ENCODE peak calls at places on chromosomes 11 and 22, in ten cellular contexts. R, L, J, K, G, B, A, D, F and Q are unnamed samples. For H3K4me1, the result is how much of the 10 kb centered on the place peaks cover.

GRCh38 chr22:44658371-44658953 is 43.5 kb upstream of the PRR5 start:
- DNase-seq in R (no peak), L (peak), J (peak), K (peak), G (peak), B (peak), A (peak), D (no peak), F (peak), Q (no peak)

GRCh38 chr11:129767827-129768226 is 47.8 kb upstream of the TMEM45B start:
- DNase-seq in R (no peak), L (no peak), J (no peak), K (no peak), G (no peak), B (no peak), A (no peak), D (no peak), F (no peak), Q (no peak)

GRCh38 chr11:35337136-35337918 is 82.0 kb downstream of the SLC1A2 start:
- DNase-seq in R (peak), L (peak), J (no peak), K (no peak), G (no peak), B (peak), A (no peak), D (peak), F (peak), Q (peak)

GRCh38 chr11:83195176-83195531 is 1.6 kb downstream of the ANKRD42 start:
- DNase-seq in R (no peak), L (peak), J (no peak), K (no peak), G (no peak), B (peak), A (no peak), D (no peak), F (no peak), Q (no peak)

GRCh38 chr11:28922351-28922981 is 814.3 kb downstream of the METTL15 start:
- DNase-seq in R (peak), L (no peak), J (no peak), K (no peak), G (no peak), B (peak), A (no peak), D (no peak), F (no peak), Q (no peak)

GRCh38 chr11:104198576-104198975 is 34.6 kb upstream of the PDGFD start:
- DNase-seq in R (no peak), L (no peak), J (no peak), K (no peak), G (no peak), B (no peak), A (no peak), D (no peak), F (peak), Q (no peak)

GRCh38 chr11:128854801-128855200 is 12.3 kb downstream of the KCNJ1 start:
- DNase-seq in R (no peak), L (no peak), J (no peak), K (no peak), G (no peak), B (no peak), A (no peak), D (no peak), F (no peak), Q (no peak)

GRCh38 chr11:2166091-2166851 is 5.3 kb upstream of the INS start:
- DNase-seq in R (peak), L (peak), J (no peak), K (no peak), G (no peak), B (no peak), A (peak), D (no peak), F (peak), Q (no peak)

GRCh38 chr11:65793144-65793581 is 6.3 kb downstream of the OVOL1 start:
- DNase-seq in R (no peak), L (peak), J (no peak), K (peak), G (peak), B (no peak), A (peak), D (no peak), F (no peak), Q (peak)

GRCh38 chr22:47221840-47222615 is 459.6 kb downstream of the TBC1D22A start:
- DNase-seq in R (no peak), L (no peak), J (no peak), K (no peak), G (no peak), B (no peak), A (no peak), D (no peak), F (no peak), Q (no peak)

GRCh38 chr11:90803781-90804180 is 580.9 kb upstream of the CHORDC1 start:
- DNase-seq in R (no peak), L (no peak), J (no peak), K (no peak), G (no peak), B (no peak), A (no peak), D (no peak), F (no peak), Q (no peak)

GRCh38 chr11:119714189-119714588 is 14.8 kb downstream of the NECTIN1 start:
- DNase-seq in R (no peak), L (no peak), J (no peak), K (no peak), G (peak), B (no peak), A (no peak), D (no peak), F (no peak), Q (no peak)

GRCh38 chr11:36030707-36031365 is 87.0 kb downstream of the LDLRAD3 start:
- DNase-seq in R (no peak), L (no peak), J (no peak), K (no peak), G (no peak), B (peak), A (no peak), D (no peak), F (peak), Q (no peak)

GRCh38 chr11:27913650-27914049 is 194.3 kb downstream of the KIF18A start:
- DNase-seq in R (no peak), L (no peak), J (no peak), K (no peak), G (no peak), B (peak), A (no peak), D (no peak), F (peak), Q (no peak)

GRCh38 chr11:79088967-79089366 is 351.9 kb downstream of the TENM4 start:
- DNase-seq in R (no peak), L (no peak), J (no peak), K (no peak), G (no peak), B (no peak), A (no peak), D (no peak), F (no peak), Q (no peak)

GRCh38 chr11:15662285-15662684 is 547.6 kb downstream of the INSC start:
- DNase-seq in R (no peak), L (no peak), J (no peak), K (no peak), G (no peak), B (no peak), A (no peak), D (no peak), F (no peak), Q (no peak)

GRCh38 chr11:36010010-36010740 is 66.3 kb downstream of the LDLRAD3 start:
- DNase-seq in R (no peak), L (no peak), J (no peak), K (no peak), G (no peak), B (peak), A (no peak), D (no peak), F (peak), Q (no peak)

GRCh38 chr11:43580735-43581369 is 99.7 kb upstream of the HSD17B12 start:
- DNase-seq in R (peak), L (no peak), J (no peak), K (no peak), G (no peak), B (peak), A (no peak), D (no peak), F (peak), Q (no peak)

GRCh38 chr11:128407962-128408361 is 179.4 kb downstream of the ETS1 start:
- DNase-seq in R (no peak), L (no peak), J (no peak), K (no peak), G (no peak), B (peak), A (no peak), D (no peak), F (peak), Q (no peak)

GRCh38 chr11:25860677-25861445 is 471.1 kb upstream of the ANO3 start:
- DNase-seq in R (no peak), L (peak), J (no peak), K (no peak), G (no peak), B (peak), A (no peak), D (no peak), F (peak), Q (no peak)

GRCh38 chr11:118790357-118791014 is 478 bp downstream of the DDX6 start:
- DNase-seq in R (peak), L (peak), J (peak), K (peak), G (peak), B (peak), A (peak), D (no peak), F (peak), Q (peak)

GRCh38 chr11:2902784-2903671 is 17.5 kb upstream of the CDKN1C start:
- DNase-seq in R (peak), L (peak), J (no peak), K (peak), G (peak), B (no peak), A (no peak), D (no peak), F (no peak), Q (no peak)

GRCh38 chr11:126383301-126384052 is 28.0 kb downstream of the ST3GAL4 start:
- DNase-seq in R (no peak), L (no peak), J (no peak), K (no peak), G (no peak), B (no peak), A (no peak), D (no peak), F (no peak), Q (no peak)

GRCh38 chr22:35552186-35552842 is 11.7 kb downstream of the RASD2 start:
- DNase-seq in R (peak), L (peak), J (no peak), K (no peak), G (no peak), B (no peak), A (no peak), D (peak), F (no peak), Q (no peak)

GRCh38 chr11:70244698-70245097 is 25.8 kb upstream of the PPFIA1 start:
- DNase-seq in R (no peak), L (no peak), J (peak), K (no peak), G (no peak), B (peak), A (no peak), D (no peak), F (peak), Q (no peak)

GRCh38 chr22:49568751-49569285 is 258.9 kb downstream of the BRD1 start:
- DNase-seq in R (no peak), L (no peak), J (no peak), K (peak), G (no peak), B (no peak), A (no peak), D (no peak), F (no peak), Q (no peak)

GRCh38 chr22:35154937-35155387 is 89.0 kb downstream of the ISX start:
- DNase-seq in R (peak), L (peak), J (peak), K (peak), G (no peak), B (peak), A (peak), D (peak), F (peak), Q (no peak)

GRCh38 chr11:118001494-118001971 is 15.3 kb downstream of the IL10RA start:
- DNase-seq in R (no peak), L (no peak), J (no peak), K (no peak), G (no peak), B (no peak), A (no peak), D (no peak), F (no peak), Q (no peak)

GRCh38 chr11:762421-763072 is 14.7 kb downstream of the GATD1 start:
- DNase-seq in R (peak), L (no peak), J (no peak), K (no peak), G (peak), B (peak), A (peak), D (peak), F (peak), Q (peak)

GRCh38 chr11:20156876-20157613 is 3.2 kb downstream of the DBX1 start:
- DNase-seq in R (peak), L (no peak), J (no peak), K (no peak), G (peak), B (no peak), A (no peak), D (no peak), F (no peak), Q (no peak)

GRCh38 chr22:39471421-39472141 is 14.8 kb downstream of the MGAT3 start:
- DNase-seq in R (no peak), L (peak), J (no peak), K (no peak), G (no peak), B (peak), A (no peak), D (no peak), F (no peak), Q (no peak)

DNA sequence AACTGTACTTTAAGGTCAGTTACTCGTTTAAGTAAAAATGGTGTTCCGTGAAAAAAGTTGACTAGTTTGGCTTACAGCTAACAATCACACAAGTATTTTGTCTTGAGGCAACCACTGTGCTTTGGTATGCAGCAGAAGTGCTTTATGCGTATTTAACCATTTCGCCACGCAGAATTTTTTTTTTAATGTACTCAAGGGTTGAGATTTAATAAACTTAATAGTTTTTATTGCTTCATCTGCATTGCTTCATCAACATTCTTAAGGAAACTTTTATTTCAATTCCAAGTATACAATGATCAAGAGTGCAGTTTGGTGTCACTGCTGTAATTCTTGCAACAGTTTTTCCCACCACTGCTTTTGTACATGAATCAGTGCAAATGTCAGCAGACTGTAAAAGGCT is 66.4 kb downstream of the ZNRF3 start:
- DNase-seq in R (no peak), L (no peak), J (no peak), K (no peak), G (no peak), B (peak), A (no peak), D (no peak), F (peak), Q (no peak)
- H3K4me3 ChIP-seq in R (no peak), L (no peak), J (no peak), K (no peak), G (no peak), B (no peak), A (no peak), D (no peak), F (no peak), Q (no peak)

GRCh38 chr11:77473801-77474508 is at the start of gene PAK1:
- DNase-seq in R (peak), L (peak), J (peak), K (peak), G (peak), B (peak), A (peak), D (peak), F (peak), Q (peak)
- TF ChIP-seq CTCF in R (peak), L (peak), J (peak), K (no peak), G (no peak), B (peak), A (peak), D (no peak), F (peak), Q (peak)

GRCh38 chr11:72585762-72586590 is 88.2 kb downstream of the PDE2A start:
- DNase-seq in R (peak), L (peak), J (peak), K (peak), G (peak), B (peak), A (peak), D (peak), F (peak), Q (peak)
- H3K4me1 ChIP-seq in R (under half), L (under half), J (under half), K (under half), G (under half), B (under half), A (under half), D (under half), F (under half), Q (under half)

GRCh38 chr22:23213031-23213555 is 32.8 kb downstream of the BCR start:
- DNase-seq in R (no peak), L (no peak), J (no peak), K (peak), G (no peak), B (no peak), A (peak), D (no peak), F (no peak), Q (peak)
- H3K4me3 ChIP-seq in R (no peak), L (no peak), J (no peak), K (no peak), G (no peak), B (no peak), A (no peak), D (no peak), F (no peak), Q (no peak)

DNA sequence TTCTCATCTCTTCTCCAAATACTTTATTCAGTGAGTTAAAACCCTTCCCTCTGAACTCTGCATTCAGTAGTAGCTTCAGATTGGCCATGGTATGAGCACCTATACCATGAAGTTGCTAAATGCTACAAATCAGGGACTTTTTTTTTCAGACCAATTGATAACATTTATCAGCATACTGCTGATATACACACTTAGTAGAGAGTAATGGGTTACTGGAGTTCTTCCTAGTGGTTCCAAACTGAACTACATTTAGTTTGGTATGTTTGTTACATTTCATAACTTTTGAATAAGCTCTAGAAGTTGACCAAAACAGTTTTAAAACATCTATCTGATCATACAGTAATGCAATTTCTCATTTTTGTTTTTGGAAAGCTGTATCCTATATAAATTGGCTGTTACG is 104.7 kb downstream of the DCDC1 start:
- DNase-seq in R (peak), L (no peak), J (no peak), K (no peak), G (no peak), B (no peak), A (no peak), D (no peak), F (no peak), Q (no peak)
- TF ChIP-seq CTCF in R (no peak), L (no peak), J (no peak), K (no peak), G (no peak), B (no peak), A (no peak), D (no peak), F (no peak), Q (no peak)

GRCh38 chr11:17014321-17014773 is at the start of gene PLEKHA7:
- DNase-seq in R (peak), L (peak), J (no peak), K (peak), G (peak), B (no peak), A (no peak), D (no peak), F (no peak), Q (no peak)

GRCh38 chr11:17014774-17015638 is 792 bp upstream of the PLEKHA7 start:
- DNase-seq in R (peak), L (peak), J (no peak), K (no peak), G (peak), B (no peak), A (no peak), D (peak), F (peak), Q (peak)

GRCh38 chr11:17012712-17013547 is 1.3 kb downstream of the PLEKHA7 start:
- DNase-seq in R (peak), L (peak), J (peak), K (peak), G (peak), B (peak), A (peak), D (peak), F (peak), Q (peak)

GRCh38 chr11:17013548-17014320 is 480 bp downstream of the PLEKHA7 start:
- DNase-seq in R (peak), L (peak), J (no peak), K (peak), G (peak), B (no peak), A (peak), D (no peak), F (no peak), Q (no peak)

DNA sequence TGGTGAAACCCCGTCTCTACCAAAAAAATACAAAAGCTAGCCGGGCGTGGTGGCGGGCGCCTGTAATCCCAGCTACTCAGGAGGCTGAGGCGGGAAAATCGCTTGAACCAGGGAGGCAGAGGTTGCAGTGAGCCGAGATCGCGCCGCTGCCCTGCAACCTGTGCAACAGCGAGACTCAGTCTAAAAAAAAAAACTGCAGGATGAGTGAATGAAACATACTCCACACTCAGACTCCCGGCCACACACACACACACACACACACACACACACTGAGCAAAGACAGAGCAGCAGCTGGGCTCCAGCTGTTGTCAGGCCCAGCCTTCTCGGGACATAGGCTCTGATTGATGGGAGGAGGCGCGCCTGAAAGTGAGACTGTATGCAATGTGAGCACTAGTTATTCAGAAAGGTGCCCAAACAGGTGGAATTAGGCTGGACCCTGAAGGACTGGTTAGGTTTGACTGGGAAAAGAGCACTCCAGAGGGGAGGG is 1.5 kb upstream of the PLEKHA7 start:
- DNase-seq in R (no peak), L (no peak), J (no peak), K (no peak), G (no peak), B (peak), A (no peak), D (no peak), F (peak), Q (no peak)
- H3K4me1 ChIP-seq in R (under half), L (under half), J (under half), K (under half), G (under half), B (under half), A (under half), D (under half), F (under half), Q (under half)